ENCODE peak calls at places on chromosome 2, in nine cellular contexts. One of them, this sample, is unnamed. For H3K4me1 and H3K9me3, the result is how much of the 10 kb centered on the place peaks cover.

GRCh38 chr2:23495661-23496114 is 110.7 kb downstream of the KLHL29 start:
- DNase-seq in prostate gland: no peak
- DNase-seq in left lung: no peak
- DNase-seq in mammary epithelial cell: no peak
- DNase-seq in heart left ventricle: peak
- DNase-seq in fibroblast of lung: no peak
- DNase-seq in suprapubic skin: no peak
- DNase-seq in lower lobe of right lung: no peak
- DNase-seq in psoas muscle: no peak
- DNase-seq in this sample: no peak

GRCh38 chr2:128032092-128032491 is 4.2 kb upstream of the SAP130 start:
- DNase-seq in left lung: no peak
- DNase-seq in lower lobe of right lung: no peak
- DNase-seq in fibroblast of lung: no peak
- DNase-seq in suprapubic skin: no peak
- DNase-seq in heart left ventricle: no peak
- DNase-seq in prostate gland: no peak
- DNase-seq in mammary epithelial cell: peak
- DNase-seq in psoas muscle: no peak
- DNase-seq in this sample: no peak

GRCh38 chr2:97969466-97970067 is 26.2 kb downstream of the TMEM131 start:
- DNase-seq in prostate gland: no peak
- DNase-seq in heart left ventricle: no peak
- DNase-seq in left lung: no peak
- DNase-seq in mammary epithelial cell: no peak
- DNase-seq in fibroblast of lung: no peak
- DNase-seq in suprapubic skin: no peak
- DNase-seq in lower lobe of right lung: no peak
- DNase-seq in psoas muscle: no peak
- DNase-seq in this sample: no peak

GRCh38 chr2:54619660-54620231 is 103.7 kb upstream of the EML6 start:
- DNase-seq in left lung: no peak
- DNase-seq in mammary epithelial cell: no peak
- DNase-seq in fibroblast of lung: no peak
- DNase-seq in psoas muscle: no peak
- DNase-seq in suprapubic skin: no peak
- DNase-seq in lower lobe of right lung: no peak
- DNase-seq in prostate gland: no peak
- DNase-seq in heart left ventricle: no peak
- DNase-seq in this sample: no peak

GRCh38 chr2:85457877-85458316 is 39.4 kb downstream of the SH2D6 start:
- DNase-seq in suprapubic skin: no peak
- DNase-seq in prostate gland: peak
- DNase-seq in fibroblast of lung: no peak
- DNase-seq in lower lobe of right lung: no peak
- DNase-seq in psoas muscle: no peak
- DNase-seq in heart left ventricle: no peak
- DNase-seq in mammary epithelial cell: peak
- DNase-seq in left lung: no peak
- DNase-seq in this sample: no peak

GRCh38 chr2:167602122-167602521 is 645.3 kb downstream of the STK39 start:
- DNase-seq in psoas muscle: no peak
- DNase-seq in heart left ventricle: no peak
- DNase-seq in suprapubic skin: no peak
- DNase-seq in left lung: no peak
- DNase-seq in mammary epithelial cell: no peak
- DNase-seq in lower lobe of right lung: no peak
- DNase-seq in prostate gland: no peak
- DNase-seq in fibroblast of lung: no peak
- DNase-seq in this sample: no peak

GRCh38 chr2:228318218-228318617 is 136.7 kb upstream of the SPHKAP start:
- DNase-seq in suprapubic skin: no peak
- DNase-seq in prostate gland: no peak
- DNase-seq in fibroblast of lung: peak
- DNase-seq in mammary epithelial cell: peak
- DNase-seq in heart left ventricle: peak
- DNase-seq in lower lobe of right lung: no peak
- DNase-seq in psoas muscle: no peak
- DNase-seq in left lung: no peak
- DNase-seq in this sample: no peak

GRCh38 chr2:132740081-132740480 is 70.1 kb upstream of the LYPD1 start:
- DNase-seq in left lung: no peak
- DNase-seq in mammary epithelial cell: no peak
- DNase-seq in lower lobe of right lung: no peak
- DNase-seq in fibroblast of lung: no peak
- DNase-seq in heart left ventricle: no peak
- DNase-seq in psoas muscle: no peak
- DNase-seq in prostate gland: no peak
- DNase-seq in suprapubic skin: no peak
- DNase-seq in this sample: no peak

GRCh38 chr2:109346601-109347228 is 217.7 kb downstream of the SH3RF3 start:
- DNase-seq in mammary epithelial cell: no peak
- DNase-seq in fibroblast of lung: no peak
- DNase-seq in lower lobe of right lung: no peak
- DNase-seq in prostate gland: no peak
- DNase-seq in suprapubic skin: no peak
- DNase-seq in psoas muscle: no peak
- DNase-seq in heart left ventricle: no peak
- DNase-seq in left lung: no peak
- DNase-seq in this sample: no peak

GRCh38 chr2:62423235-62423634 is 82.8 kb downstream of the TMEM17 start:
- DNase-seq in left lung: no peak
- DNase-seq in mammary epithelial cell: peak
- DNase-seq in lower lobe of right lung: no peak
- DNase-seq in suprapubic skin: no peak
- DNase-seq in heart left ventricle: no peak
- DNase-seq in prostate gland: no peak
- DNase-seq in psoas muscle: no peak
- DNase-seq in fibroblast of lung: peak
- DNase-seq in this sample: no peak

GRCh38 chr2:174585657-174586056 is 11.9 kb downstream of the WIPF1 start:
- DNase-seq in lower lobe of right lung: no peak
- DNase-seq in psoas muscle: no peak
- DNase-seq in left lung: no peak
- DNase-seq in prostate gland: no peak
- DNase-seq in mammary epithelial cell: no peak
- DNase-seq in suprapubic skin: no peak
- DNase-seq in heart left ventricle: no peak
- DNase-seq in fibroblast of lung: no peak
- DNase-seq in this sample: no peak

GRCh38 chr2:105796131-105796638 is 51.5 kb downstream of the NCK2 start:
- DNase-seq in psoas muscle: no peak
- DNase-seq in left lung: no peak
- DNase-seq in fibroblast of lung: no peak
- DNase-seq in lower lobe of right lung: no peak
- DNase-seq in suprapubic skin: no peak
- DNase-seq in mammary epithelial cell: no peak
- DNase-seq in heart left ventricle: no peak
- DNase-seq in prostate gland: no peak
- DNase-seq in this sample: no peak

GRCh38 chr2:98554116-98554861 is 54.0 kb downstream of the COA5 start:
- DNase-seq in prostate gland: no peak
- DNase-seq in mammary epithelial cell: no peak
- DNase-seq in heart left ventricle: no peak
- DNase-seq in lower lobe of right lung: no peak
- DNase-seq in fibroblast of lung: no peak
- DNase-seq in psoas muscle: no peak
- DNase-seq in suprapubic skin: no peak
- DNase-seq in left lung: no peak
- DNase-seq in this sample: no peak

GRCh38 chr2:218229851-218230250 is 12.9 kb downstream of the ARPC2 start:
- DNase-seq in psoas muscle: no peak
- DNase-seq in left lung: no peak
- DNase-seq in suprapubic skin: no peak
- DNase-seq in mammary epithelial cell: peak
- DNase-seq in fibroblast of lung: no peak
- DNase-seq in heart left ventricle: no peak
- DNase-seq in prostate gland: no peak
- DNase-seq in lower lobe of right lung: no peak
- DNase-seq in this sample: no peak

GRCh38 chr2:222301296-222301997 is 2.6 kb upstream of the PAX3 start:
- DNase-seq in lower lobe of right lung: no peak
- DNase-seq in fibroblast of lung: no peak
- DNase-seq in heart left ventricle: no peak
- DNase-seq in prostate gland: no peak
- DNase-seq in mammary epithelial cell: no peak
- DNase-seq in psoas muscle: no peak
- DNase-seq in suprapubic skin: no peak
- DNase-seq in left lung: peak
- DNase-seq in this sample: no peak

GRCh38 chr2:149421791-149422190 is 91.4 kb downstream of the LYPD6 start:
- DNase-seq in suprapubic skin: no peak
- DNase-seq in psoas muscle: no peak
- DNase-seq in left lung: no peak
- DNase-seq in fibroblast of lung: no peak
- DNase-seq in prostate gland: no peak
- DNase-seq in mammary epithelial cell: no peak
- DNase-seq in lower lobe of right lung: no peak
- DNase-seq in heart left ventricle: no peak
- DNase-seq in this sample: no peak

GRCh38 chr2:169845016-169845415 is 17.8 kb downstream of the UBR3 start:
- DNase-seq in prostate gland: no peak
- DNase-seq in mammary epithelial cell: no peak
- DNase-seq in psoas muscle: no peak
- DNase-seq in fibroblast of lung: no peak
- DNase-seq in left lung: no peak
- DNase-seq in lower lobe of right lung: no peak
- DNase-seq in heart left ventricle: no peak
- DNase-seq in suprapubic skin: no peak
- DNase-seq in this sample: no peak

GRCh38 chr2:43142921-43143438 is 83.4 kb downstream of the ZFP36L2 start:
- DNase-seq in mammary epithelial cell: no peak
- DNase-seq in suprapubic skin: no peak
- DNase-seq in lower lobe of right lung: no peak
- DNase-seq in left lung: no peak
- DNase-seq in prostate gland: no peak
- DNase-seq in fibroblast of lung: no peak
- DNase-seq in heart left ventricle: peak
- DNase-seq in psoas muscle: peak
- DNase-seq in this sample: peak

GRCh38 chr2:44124502-44124901 is 44.2 kb upstream of the PPM1B start:
- DNase-seq in suprapubic skin: no peak
- DNase-seq in lower lobe of right lung: no peak
- DNase-seq in prostate gland: no peak
- DNase-seq in psoas muscle: no peak
- DNase-seq in fibroblast of lung: no peak
- DNase-seq in mammary epithelial cell: no peak
- DNase-seq in left lung: no peak
- DNase-seq in heart left ventricle: no peak
- DNase-seq in this sample: no peak

GRCh38 chr2:223813329-223813728 is 24.1 kb downstream of the AP1S3 start:
- DNase-seq in prostate gland: no peak
- DNase-seq in mammary epithelial cell: no peak
- DNase-seq in suprapubic skin: no peak
- DNase-seq in lower lobe of right lung: no peak
- DNase-seq in psoas muscle: no peak
- DNase-seq in left lung: no peak
- DNase-seq in fibroblast of lung: no peak
- DNase-seq in heart left ventricle: no peak
- DNase-seq in this sample: no peak

GRCh38 chr2:120788349-120788700 is 52.7 kb downstream of the GLI2 start:
- DNase-seq in psoas muscle: no peak
- DNase-seq in mammary epithelial cell: no peak
- DNase-seq in suprapubic skin: no peak
- DNase-seq in fibroblast of lung: no peak
- DNase-seq in heart left ventricle: no peak
- DNase-seq in lower lobe of right lung: no peak
- DNase-seq in prostate gland: no peak
- DNase-seq in left lung: no peak
- DNase-seq in this sample: no peak

DNA sequence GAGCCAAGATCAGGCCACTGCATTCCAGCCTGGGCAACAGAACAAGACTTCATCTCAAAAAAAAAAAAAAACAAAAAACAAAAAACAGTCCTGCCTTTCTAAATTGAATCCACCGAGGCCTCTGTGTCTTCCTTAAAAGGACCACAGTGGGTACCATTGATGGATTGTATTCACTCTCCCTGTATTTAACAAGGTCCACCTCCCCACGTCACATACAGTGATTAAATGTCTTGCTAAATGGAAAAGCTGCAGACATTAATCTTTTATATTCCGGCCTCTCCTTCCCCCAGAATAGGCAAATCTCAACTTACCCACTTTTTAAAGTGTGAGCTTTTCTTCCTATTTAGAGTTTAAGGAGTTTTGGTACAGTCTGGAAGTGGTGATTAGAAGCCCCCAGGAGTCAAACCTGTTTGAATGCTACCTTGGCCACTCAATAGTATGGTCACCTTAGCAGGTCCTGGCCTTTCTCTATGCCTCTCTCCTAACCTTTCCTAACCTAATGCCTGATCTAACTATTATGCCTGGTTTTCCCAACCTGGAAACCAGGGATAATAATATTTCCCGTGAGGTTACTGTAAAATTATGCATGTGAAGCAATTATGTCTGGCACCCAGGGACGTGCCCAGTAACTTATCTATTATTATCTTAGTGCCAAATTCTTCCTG is 3.3 kb downstream of the NFE2L2 start:
- DNase-seq in heart left ventricle: no peak
- DNase-seq in prostate gland: no peak
- DNase-seq in fibroblast of lung: no peak
- DNase-seq in lower lobe of right lung: no peak
- DNase-seq in psoas muscle: no peak
- DNase-seq in suprapubic skin: no peak
- DNase-seq in left lung: no peak
- DNase-seq in mammary epithelial cell: no peak
- DNase-seq in this sample: no peak
- H3K4me1 ChIP-seq in heart left ventricle: under half
- H3K4me1 ChIP-seq in prostate gland: under half
- H3K4me1 ChIP-seq in fibroblast of lung: under half
- H3K4me1 ChIP-seq in lower lobe of right lung: half or more
- H3K4me1 ChIP-seq in psoas muscle: half or more
- H3K4me1 ChIP-seq in suprapubic skin: half or more
- H3K4me1 ChIP-seq in left lung: under half
- H3K4me1 ChIP-seq in mammary epithelial cell: under half
- H3K4me1 ChIP-seq in this sample: half or more

GRCh38 chr2:115290478-115290877 is 848.0 kb downstream of the DPP10 start:
- DNase-seq in fibroblast of lung: no peak
- DNase-seq in heart left ventricle: no peak
- DNase-seq in psoas muscle: no peak
- DNase-seq in prostate gland: no peak
- DNase-seq in lower lobe of right lung: no peak
- DNase-seq in mammary epithelial cell: no peak
- DNase-seq in suprapubic skin: no peak
- DNase-seq in left lung: no peak
- DNase-seq in this sample: no peak
- H3K9me3 ChIP-seq in fibroblast of lung: under half
- H3K9me3 ChIP-seq in heart left ventricle: under half
- H3K9me3 ChIP-seq in psoas muscle: under half
- H3K9me3 ChIP-seq in prostate gland: under half
- H3K9me3 ChIP-seq in lower lobe of right lung: under half
- H3K9me3 ChIP-seq in mammary epithelial cell: under half
- H3K9me3 ChIP-seq in suprapubic skin: under half
- H3K9me3 ChIP-seq in left lung: under half
- H3K9me3 ChIP-seq in this sample: under half

GRCh38 chr2:219731173-219731572 is 103.7 kb downstream of the SLC4A3 start:
- DNase-seq in left lung: no peak
- DNase-seq in psoas muscle: no peak
- DNase-seq in mammary epithelial cell: peak
- DNase-seq in prostate gland: no peak
- DNase-seq in lower lobe of right lung: no peak
- DNase-seq in heart left ventricle: no peak
- DNase-seq in fibroblast of lung: no peak
- DNase-seq in suprapubic skin: no peak
- DNase-seq in this sample: no peak
- TF ChIP-seq CTCF in left lung: no peak
- TF ChIP-seq CTCF in psoas muscle: no peak
- TF ChIP-seq CTCF in mammary epithelial cell: no peak
- TF ChIP-seq CTCF in prostate gland: no peak
- TF ChIP-seq CTCF in lower lobe of right lung: no peak
- TF ChIP-seq CTCF in heart left ventricle: no peak
- TF ChIP-seq CTCF in fibroblast of lung: no peak
- TF ChIP-seq CTCF in suprapubic skin: no peak
- TF ChIP-seq CTCF in this sample: no peak

GRCh38 chr2:60486067-60486466 is 67.4 kb downstream of the BCL11A start:
- DNase-seq in fibroblast of lung: no peak
- DNase-seq in suprapubic skin: no peak
- DNase-seq in heart left ventricle: no peak
- DNase-seq in prostate gland: no peak
- DNase-seq in psoas muscle: no peak
- DNase-seq in mammary epithelial cell: no peak
- DNase-seq in left lung: no peak
- DNase-seq in lower lobe of right lung: no peak
- DNase-seq in this sample: no peak
- H3K4me1 ChIP-seq in fibroblast of lung: under half
- H3K4me1 ChIP-seq in suprapubic skin: under half
- H3K4me1 ChIP-seq in heart left ventricle: under half
- H3K4me1 ChIP-seq in prostate gland: under half
- H3K4me1 ChIP-seq in psoas muscle: under half
- H3K4me1 ChIP-seq in mammary epithelial cell: under half
- H3K4me1 ChIP-seq in left lung: under half
- H3K4me1 ChIP-seq in lower lobe of right lung: under half
- H3K4me1 ChIP-seq in this sample: under half

This sample was measured in CD8-positive, alpha-beta T cell.